ENCODE peak calls at places on chromosomes 1 and 21, in seven cellular contexts. V is HCT116, Y is H1, D is SK-N-SH, X is GM12878, B is K562, P is HepG2. H is an unnamed sample.

GRCh38 chr1:90856608-90857007 is 139.5 kb upstream of the BARHL2 start:
- DNase-seq in V (no peak), Y (no peak), D (no peak), X (no peak), B (no peak), P (no peak), H (no peak)

GRCh38 chr21:42425603-42425985 is 21.9 kb downstream of the UBASH3A start:
- DNase-seq in V (no peak), Y (no peak), D (no peak), X (peak), B (no peak), P (no peak), H (no peak)

GRCh38 chr1:85378526-85378925 is 86.4 kb downstream of the DDAH1 start:
- DNase-seq in V (no peak), Y (no peak), D (no peak), X (no peak), B (no peak), P (no peak), H (no peak)

GRCh38 chr1:67874501-67875111 is 41.3 kb upstream of the GNG12 start:
- DNase-seq in V (no peak), Y (no peak), D (no peak), X (no peak), B (no peak), P (no peak), H (no peak)

GRCh38 chr1:67672260-67672803 is 12.7 kb upstream of the GADD45A start:
- DNase-seq in V (no peak), Y (no peak), D (no peak), X (no peak), B (no peak), P (no peak), H (no peak)

GRCh38 chr1:222247811-222248310 is 300.0 kb downstream of the HHIPL2 start:
- DNase-seq in V (no peak), Y (no peak), D (no peak), X (no peak), B (no peak), P (no peak), H (no peak)

GRCh38 chr1:180515857-180516388 is 13.5 kb upstream of the ACBD6 start:
- DNase-seq in V (peak), Y (peak), D (peak), X (peak), B (peak), P (peak), H (peak)

GRCh38 chr21:39451332-39452206 is at the start of gene SH3BGR:
- DNase-seq in V (no peak), Y (peak), D (peak), X (no peak), B (peak), P (no peak), H (no peak)

GRCh38 chr1:174376030-174376429 is 71.7 kb upstream of the GPR52 start:
- DNase-seq in V (no peak), Y (no peak), D (no peak), X (no peak), B (no peak), P (no peak), H (no peak)

GRCh38 chr1:36663772-36664430 is 181.2 kb upstream of the CSF3R start:
- DNase-seq in V (no peak), Y (no peak), D (no peak), X (no peak), B (no peak), P (no peak), H (no peak)

GRCh38 chr1:9929431-9930385 is 13.5 kb downstream of the LZIC start:
- DNase-seq in V (no peak), Y (no peak), D (no peak), X (no peak), B (peak), P (peak), H (no peak)

GRCh38 chr1:179548666-179549367 is 26.9 kb downstream of the NPHS2 start:
- DNase-seq in V (no peak), Y (no peak), D (no peak), X (no peak), B (no peak), P (no peak), H (no peak)

GRCh38 chr1:22055463-22055862 is 3.0 kb downstream of the CDC42 start:
- DNase-seq in V (no peak), Y (no peak), D (no peak), X (no peak), B (no peak), P (no peak), H (no peak)

GRCh38 chr1:110259770-110260169 is 49.7 kb downstream of the KCNC4 start:
- DNase-seq in V (no peak), Y (no peak), D (no peak), X (no peak), B (no peak), P (no peak), H (no peak)

GRCh38 chr1:218813247-218813646 is 360.4 kb upstream of the LYPLAL1 start:
- DNase-seq in V (no peak), Y (no peak), D (no peak), X (no peak), B (no peak), P (no peak), H (no peak)

GRCh38 chr1:232435746-232436145 is 194.2 kb downstream of the SIPA1L2 start:
- DNase-seq in V (no peak), Y (no peak), D (no peak), X (no peak), B (no peak), P (no peak), H (peak)

GRCh38 chr1:199875337-199875736 is 152.2 kb upstream of the NR5A2 start:
- DNase-seq in V (no peak), Y (no peak), D (no peak), X (no peak), B (no peak), P (no peak), H (no peak)
- H3K4me2 ChIP-seq in V (no peak), Y (no peak), D (no peak), X (no peak), B (no peak), P (no peak), H (no peak)

GRCh38 chr1:6743189-6744101 is 41.8 kb upstream of the CAMTA1 start:
- DNase-seq in V (no peak), Y (no peak), D (no peak), X (peak), B (peak), P (no peak), H (peak)
- TF ChIP-seq POLR2AphosphoS5 in V (no peak), Y (no peak), D (peak), X (no peak), B (no peak), P (no peak), H (no peak)

DNA sequence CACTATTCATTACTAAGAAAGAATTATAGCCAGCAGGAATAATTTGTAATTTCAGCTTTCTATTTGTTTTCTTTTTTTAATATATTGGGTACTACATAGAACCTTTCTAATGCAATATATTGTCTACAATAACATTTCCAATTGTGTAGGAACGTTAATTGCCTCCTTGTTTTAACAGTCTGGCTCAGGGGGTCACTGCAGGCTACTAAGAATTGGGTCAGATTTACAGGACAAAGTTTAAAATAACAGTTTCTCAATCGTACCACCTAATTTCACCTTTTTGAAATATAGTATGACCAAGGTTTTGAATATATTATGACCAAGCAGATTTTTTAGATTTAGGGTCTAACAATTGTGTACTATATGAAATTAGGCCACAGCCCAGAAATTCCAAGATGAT is 2.4 kb downstream of the CFH start:
- DNase-seq in V (no peak), Y (no peak), D (no peak), X (no peak), B (no peak), P (no peak), H (peak)
- H3K9ac ChIP-seq in V (no peak), Y (no peak), D (no peak), X (no peak), B (no peak), P (no peak), H (peak)

DNA sequence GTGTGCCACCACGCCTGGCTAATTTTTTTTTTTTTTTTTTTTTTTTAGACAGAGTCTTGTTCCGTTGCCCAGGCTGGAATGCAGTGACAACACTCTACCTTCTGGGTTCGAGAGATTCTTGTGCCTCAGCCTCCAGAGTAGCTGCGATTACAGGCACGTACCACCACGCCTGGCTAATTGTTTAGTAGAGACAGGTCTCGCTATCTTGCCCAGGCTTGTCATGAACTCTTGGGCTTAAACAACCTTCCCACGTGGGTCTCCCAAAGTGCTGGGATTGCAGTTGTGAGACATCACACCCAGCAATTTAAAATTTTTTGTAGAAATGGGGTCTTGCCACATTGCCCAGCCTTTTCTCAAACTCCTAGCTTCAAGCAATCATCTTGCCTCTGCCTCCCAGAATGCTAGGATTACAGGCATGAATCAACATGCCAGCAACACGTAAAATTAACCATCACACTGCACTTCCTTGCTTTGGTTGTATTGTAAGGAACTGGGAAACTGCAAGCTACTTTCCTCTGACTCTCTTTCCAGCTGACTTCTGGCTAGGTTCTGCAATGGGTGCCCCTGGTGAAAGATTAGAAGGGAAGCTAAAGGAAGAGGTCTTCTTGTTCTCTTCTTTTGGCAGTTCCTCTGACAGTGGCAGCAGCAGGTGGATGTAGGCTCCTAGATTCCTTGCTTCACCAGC is 13.9 kb upstream of the IL6R start:
- DNase-seq in V (no peak), Y (no peak), D (no peak), X (no peak), B (no peak), P (no peak), H (no peak)
- H3K4me2 ChIP-seq in V (no peak), Y (no peak), D (no peak), X (no peak), B (no peak), P (no peak), H (no peak)

GRCh38 chr1:228320394-228320793 is 86.2 kb downstream of the TRIM11 start:
- DNase-seq in V (no peak), Y (no peak), D (no peak), X (no peak), B (no peak), P (no peak), H (no peak)

GRCh38 chr1:228317891-228318810 is 88.5 kb downstream of the TRIM11 start:
- DNase-seq in V (no peak), Y (no peak), D (no peak), X (no peak), B (no peak), P (no peak), H (no peak)

GRCh38 chr1:228321478-228321877 is 85.2 kb downstream of the TRIM11 start:
- DNase-seq in V (no peak), Y (no peak), D (no peak), X (no peak), B (no peak), P (no peak), H (no peak)

GRCh38 chr1:228318823-228319241 is 87.8 kb downstream of the TRIM11 start:
- DNase-seq in V (no peak), Y (no peak), D (no peak), X (no peak), B (no peak), P (no peak), H (no peak)

GRCh38 chr1:228319352-228320088 is 87.1 kb downstream of the TRIM11 start:
- DNase-seq in V (no peak), Y (no peak), D (no peak), X (no peak), B (no peak), P (no peak), H (no peak)
- TF ChIP-seq POLR2AphosphoS5 in V (no peak), Y (no peak), D (no peak), X (no peak), B (no peak), P (no peak), H (no peak)

DNA sequence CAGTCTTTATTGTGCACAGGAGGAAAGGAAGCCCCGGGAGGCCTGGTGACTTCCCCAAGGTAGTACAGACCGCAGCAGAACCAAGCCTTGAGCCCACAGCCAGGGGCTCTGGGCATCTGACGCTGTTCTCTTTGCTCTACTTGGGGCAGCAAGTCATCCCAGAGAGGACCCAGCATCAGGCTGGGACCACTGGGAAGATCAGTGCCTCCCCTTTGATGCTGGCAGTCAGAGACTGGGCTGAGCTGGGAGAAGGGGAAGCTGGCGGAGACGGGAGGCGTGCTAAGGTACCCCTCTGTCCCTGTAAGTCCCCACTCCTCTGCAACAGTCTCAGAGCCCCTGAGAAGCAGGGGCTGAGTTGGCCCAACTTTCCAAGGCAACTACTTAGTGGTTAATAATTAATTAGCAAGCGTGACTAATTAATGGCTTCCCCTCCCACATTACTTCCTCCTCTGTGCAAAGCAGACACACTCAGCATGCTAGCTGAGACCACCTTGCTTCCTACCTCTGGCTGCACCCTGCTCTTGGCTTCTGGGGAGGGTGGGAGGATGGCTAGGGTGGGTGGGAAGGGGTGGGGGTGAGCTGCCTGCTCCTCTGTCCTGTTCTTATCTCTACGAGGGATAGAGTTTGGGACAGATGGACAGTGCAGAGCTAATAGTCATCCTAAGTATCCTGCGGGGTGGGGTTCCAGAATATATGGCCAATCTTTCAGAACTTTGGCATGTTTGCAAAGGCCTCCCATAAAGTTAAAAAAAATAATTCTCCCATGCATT is 1.3 kb downstream of the INAVA start:
- DNase-seq in V (no peak), Y (no peak), D (no peak), X (no peak), B (no peak), P (peak), H (no peak)
- H3K9ac ChIP-seq in V (peak), Y (no peak), D (no peak), X (no peak), B (no peak), P (peak), H (no peak)

GRCh38 chr1:47172782-47173181 is 17.1 kb downstream of the PDZK1IP1 start:
- DNase-seq in V (no peak), Y (no peak), D (no peak), X (no peak), B (no peak), P (no peak), H (no peak)

GRCh38 chr1:47178665-47179022 is 11.2 kb downstream of the PDZK1IP1 start:
- DNase-seq in V (no peak), Y (no peak), D (no peak), X (no peak), B (peak), P (no peak), H (no peak)

GRCh38 chr1:47178020-47178419 is 11.8 kb downstream of the PDZK1IP1 start:
- DNase-seq in V (no peak), Y (no peak), D (no peak), X (no peak), B (no peak), P (no peak), H (no peak)

GRCh38 chr1:47174621-47175020 is 15.2 kb downstream of the PDZK1IP1 start:
- DNase-seq in V (no peak), Y (no peak), D (no peak), X (no peak), B (no peak), P (no peak), H (no peak)

DNA sequence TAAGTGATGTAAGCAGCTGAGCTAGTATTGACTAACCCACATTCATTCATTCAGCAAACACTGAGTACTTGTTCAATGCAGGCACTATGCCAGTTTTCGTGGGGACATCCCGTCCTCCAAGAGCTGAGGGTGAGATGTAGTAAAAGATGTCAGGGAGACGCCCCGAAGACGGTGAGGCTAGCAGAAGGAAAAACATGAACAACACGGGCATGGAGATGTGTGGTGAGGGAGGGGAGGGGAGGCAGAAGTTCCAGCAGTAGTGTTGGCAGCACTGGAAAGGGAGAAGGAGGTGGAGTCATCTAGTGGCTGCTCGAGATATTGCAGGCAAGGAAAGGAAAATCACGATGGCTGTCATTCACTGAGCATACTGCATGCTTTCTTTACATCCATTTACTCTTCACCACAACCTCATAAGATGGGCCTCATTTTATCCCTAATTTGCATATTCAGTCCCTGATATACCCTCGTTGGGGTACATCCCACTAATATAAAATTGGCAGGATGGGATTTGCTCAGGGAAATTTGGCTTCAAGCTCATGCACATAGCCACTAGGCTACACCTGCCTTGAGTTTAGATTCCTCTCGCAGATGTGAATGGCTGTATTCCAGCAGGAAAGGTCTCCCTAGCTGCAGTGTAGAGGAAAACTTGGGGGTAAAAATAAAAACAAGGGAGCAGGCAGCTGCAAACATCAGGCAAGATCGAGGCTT is 14.5 kb downstream of the PDZK1IP1 start:
- DNase-seq in V (peak), Y (no peak), D (peak), X (no peak), B (peak), P (peak), H (peak)
- H3K4me2 ChIP-seq in V (peak), Y (peak), D (no peak), X (no peak), B (peak), P (peak), H (no peak)

DNA sequence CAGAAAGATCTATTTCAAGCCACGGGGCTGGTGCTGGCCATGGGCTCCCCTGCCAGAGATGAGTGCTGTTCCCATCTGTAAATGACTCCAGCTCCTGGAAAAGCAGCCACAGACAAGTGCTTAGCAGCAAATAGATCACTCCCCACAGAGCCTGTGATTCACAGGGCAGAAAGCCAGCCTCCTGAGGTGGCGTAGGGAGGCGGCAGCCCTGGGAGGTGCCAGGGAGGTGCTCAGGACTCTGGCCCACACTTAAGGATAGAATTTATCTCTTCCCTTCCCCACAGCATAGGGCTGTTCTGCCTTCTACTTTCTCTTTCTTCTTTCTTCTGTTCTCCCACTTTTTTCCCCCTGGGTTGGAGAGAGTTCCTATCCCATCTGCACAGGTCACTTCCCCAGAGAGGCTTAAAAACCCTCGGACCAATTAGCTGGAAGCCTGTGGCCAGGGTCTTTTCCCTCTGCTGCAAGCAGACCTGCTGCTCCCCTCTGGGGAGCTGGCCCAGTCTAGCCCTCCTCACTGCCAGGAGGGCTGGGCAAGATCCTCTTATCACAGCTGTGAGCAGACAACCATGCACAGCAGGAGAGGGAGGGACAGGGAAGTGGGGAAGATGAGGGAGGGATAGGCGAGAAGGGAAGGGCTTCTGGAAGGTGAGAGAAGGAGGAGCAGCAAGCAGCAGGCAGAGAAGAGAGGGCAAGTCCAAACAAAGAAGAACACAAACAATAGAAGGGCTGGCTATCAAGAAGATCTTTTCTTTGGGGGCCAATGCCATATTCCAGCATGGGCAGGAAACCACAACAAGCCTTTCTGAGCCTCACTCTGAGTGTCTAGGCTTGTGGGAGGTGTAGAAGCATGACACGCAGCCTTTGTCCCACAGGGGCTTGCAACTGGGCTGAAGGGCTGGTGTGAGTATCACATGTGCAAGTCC is 41.0 kb downstream of the KCND3 start:
- DNase-seq in V (no peak), Y (no peak), D (peak), X (no peak), B (no peak), P (no peak), H (no peak)
- TF ChIP-seq POLR2AphosphoS5 in V (no peak), Y (no peak), D (no peak), X (no peak), B (no peak), P (no peak), H (no peak)

DNA sequence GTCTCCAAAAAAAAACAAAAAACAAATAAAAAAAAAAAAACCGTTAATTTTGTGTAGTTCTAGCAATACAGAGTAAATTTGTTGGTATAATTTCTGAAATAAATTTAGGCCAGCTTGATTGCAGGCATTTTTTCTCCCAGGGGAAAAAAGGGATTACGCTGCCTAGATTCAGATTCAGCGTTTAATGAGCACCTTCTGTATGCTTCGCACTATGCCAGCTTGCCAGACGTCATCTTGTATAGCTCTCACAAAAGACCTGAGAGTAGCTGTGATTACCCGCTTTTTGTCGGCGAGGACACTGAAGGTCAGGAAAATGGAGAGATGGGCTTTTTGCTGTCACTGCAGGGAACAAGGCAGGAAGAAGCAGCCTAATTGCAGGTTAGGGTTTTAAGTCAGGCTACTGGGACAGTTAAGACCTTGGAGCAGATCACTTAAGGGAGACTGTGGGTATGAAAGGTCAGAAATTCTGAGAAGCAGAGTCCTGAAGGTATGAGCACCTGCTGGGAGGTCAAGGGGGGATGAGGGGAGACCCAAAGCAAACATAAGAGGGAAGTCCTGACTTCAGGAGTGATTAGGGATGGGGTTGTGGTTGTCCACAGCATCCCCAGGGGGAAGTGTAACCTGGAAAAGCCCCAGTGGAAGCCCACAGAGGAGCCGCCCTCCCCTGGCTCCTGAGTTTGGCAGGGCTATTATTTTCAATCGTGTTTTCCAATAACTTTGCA is 39.0 kb downstream of the TMCC2 start:
- DNase-seq in V (no peak), Y (no peak), D (no peak), X (no peak), B (no peak), P (no peak), H (no peak)
- H3K9ac ChIP-seq in V (no peak), Y (no peak), D (no peak), X (no peak), B (no peak), P (no peak), H (no peak)

H was measured in endothelial cell of umbilical vein.